ENCODE peak calls at places on chromosomes 6 and 20, in five cellular contexts. I is SJCRH30; A is CD8-positive, alpha-beta T cell; G is AG04449; V is A549. U is an unnamed sample.

GRCh38 chr20:9996944-9997343 is 37.8 kb upstream of the ANKEF1 start:
- DNase-seq in I (no peak), A (no peak), G (no peak), V (no peak), U (no peak)

GRCh38 chr6:17589402-17590116 is 10.5 kb upstream of the FAM8A1 start:
- DNase-seq in I (no peak), A (no peak), G (no peak), V (peak), U (peak)

GRCh38 chr6:159092631-159093030 is 47.8 kb upstream of the TAGAP start:
- DNase-seq in I (no peak), A (no peak), G (no peak), V (no peak), U (no peak)

GRCh38 chr6:46963626-46964025 is 41.9 kb upstream of the ADGRF5 start:
- DNase-seq in I (no peak), A (no peak), G (no peak), V (no peak), U (no peak)

GRCh38 chr6:33419580-33420492 is at the start of gene SYNGAP1:
- DNase-seq in I (no peak), A (no peak), G (no peak), V (no peak), U (no peak)

GRCh38 chr6:3742076-3742425 is 9.5 kb downstream of the PXDC1 start:
- DNase-seq in I (no peak), A (no peak), G (no peak), V (no peak), U (no peak)

GRCh38 chr6:37531026-37531425 is 31.3 kb upstream of the CCDC167 start:
- DNase-seq in I (no peak), A (no peak), G (no peak), V (no peak), U (no peak)

GRCh38 chr6:56540950-56541600 is 101.6 kb downstream of the DST start:
- DNase-seq in I (no peak), A (no peak), G (no peak), V (no peak), U (no peak)

GRCh38 chr20:11676618-11677289 is 240.9 kb upstream of the BTBD3 start:
- DNase-seq in I (peak), A (no peak), G (no peak), V (peak), U (peak)

GRCh38 chr6:47162793-47163192 is 120.7 kb upstream of the ADGRF1 start:
- DNase-seq in I (no peak), A (no peak), G (no peak), V (no peak), U (no peak)

GRCh38 chr20:20491784-20492145 is 123.9 kb downstream of the INSM1 start:
- DNase-seq in I (no peak), A (no peak), G (no peak), V (no peak), U (no peak)

GRCh38 chr6:15510536-15511247 is 152.1 kb downstream of the DTNBP1 start:
- DNase-seq in I (no peak), A (no peak), G (no peak), V (no peak), U (no peak)

GRCh38 chr6:155128971-155129370 is 133.9 kb downstream of the TIAM2 start:
- DNase-seq in I (no peak), A (no peak), G (no peak), V (no peak), U (no peak)

GRCh38 chr6:157487110-157487773 is 106.3 kb downstream of the ZDHHC14 start:
- DNase-seq in I (no peak), A (no peak), G (no peak), V (no peak), U (no peak)

GRCh38 chr20:14142171-14142570 is 146.9 kb downstream of the MACROD2 start:
- DNase-seq in I (peak), A (no peak), G (no peak), V (peak), U (peak)

GRCh38 chr6:161359617-161359945 is 85.7 kb upstream of the AGPAT4 start:
- DNase-seq in I (no peak), A (no peak), G (no peak), V (no peak), U (no peak)

GRCh38 chr6:128421788-128422187 is 98.6 kb downstream of the PTPRK start:
- DNase-seq in I (no peak), A (no peak), G (no peak), V (no peak), U (no peak)

GRCh38 chr20:59740621-59741020 is 136.3 kb downstream of the PHACTR3 start:
- DNase-seq in I (no peak), A (no peak), G (no peak), V (no peak), U (no peak)

GRCh38 chr20:59741073-59741472 is 136.7 kb downstream of the PHACTR3 start:
- DNase-seq in I (no peak), A (no peak), G (no peak), V (no peak), U (no peak)

GRCh38 chr20:59743767-59744485 is 139.6 kb downstream of the PHACTR3 start:
- DNase-seq in I (no peak), A (no peak), G (no peak), V (peak), U (no peak)

GRCh38 chr20:59743308-59743707 is 139.0 kb downstream of the PHACTR3 start:
- DNase-seq in I (no peak), A (no peak), G (no peak), V (no peak), U (no peak)

DNA sequence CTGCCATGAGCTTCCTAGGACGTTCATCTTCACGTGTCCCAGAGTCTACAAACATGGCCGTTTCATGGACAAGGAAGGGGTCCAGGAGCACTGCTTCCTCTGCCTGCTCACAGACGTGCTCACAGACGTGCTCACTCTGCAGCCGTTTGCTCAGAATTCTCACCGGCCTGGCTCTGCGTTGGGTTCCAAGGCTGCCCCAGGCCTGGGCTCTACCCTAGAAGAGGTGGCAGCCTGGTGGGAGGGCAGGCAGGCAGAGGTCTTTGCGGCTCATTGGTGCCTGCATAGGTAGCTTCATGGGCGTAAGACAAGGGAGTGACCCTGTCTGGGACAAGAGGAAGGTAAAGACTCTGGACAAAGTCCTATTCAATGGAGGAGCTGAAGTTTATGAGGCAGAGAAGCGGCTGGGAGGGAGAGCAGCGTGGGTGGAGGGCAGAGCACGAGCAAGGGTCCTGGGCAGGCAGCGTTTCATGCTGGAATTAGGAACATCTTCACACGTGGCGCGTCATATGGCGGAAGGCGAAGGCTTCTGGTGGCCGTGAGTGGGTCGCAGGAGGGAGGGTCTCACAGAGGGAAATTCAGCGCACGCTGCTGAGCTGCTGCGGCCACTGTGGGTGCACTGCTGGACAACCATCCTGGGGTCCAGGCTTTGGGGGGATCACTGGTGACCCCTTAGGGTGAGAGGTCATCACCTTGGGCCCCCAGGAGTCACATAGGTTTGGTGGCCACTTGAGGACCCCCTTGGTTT is 138.2 kb downstream of the PHACTR3 start:
- DNase-seq in I (no peak), A (no peak), G (no peak), V (no peak), U (no peak)
- H3K4me3 ChIP-seq in I (no peak), A (no peak), G (no peak), V (no peak), U (no peak)

DNA sequence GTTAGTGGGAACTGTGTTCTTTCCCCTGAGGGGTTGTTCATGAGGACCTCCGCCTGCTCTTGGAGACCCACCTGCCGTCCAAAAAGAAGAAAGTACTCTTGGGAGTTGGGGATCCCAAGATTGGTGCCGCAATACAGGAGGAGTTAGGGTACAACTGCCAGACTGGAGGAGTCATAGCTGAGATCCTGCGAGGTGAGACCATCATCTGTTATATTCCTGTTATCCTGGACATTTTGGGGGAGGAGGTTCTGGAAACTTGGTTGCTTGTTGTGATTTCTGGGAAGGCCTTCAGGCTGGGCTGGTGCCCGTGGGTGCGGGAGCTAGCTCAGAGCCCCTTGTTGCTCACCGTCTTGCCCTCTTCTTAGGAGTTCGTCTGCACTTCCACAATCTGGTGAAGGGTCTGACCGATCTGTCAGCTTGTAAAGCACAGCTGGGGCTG is 2.0 kb downstream of the NOP56 start:
- DNase-seq in I (no peak), A (no peak), G (no peak), V (no peak), U (no peak)
- H3K4me3 ChIP-seq in I (peak), A (peak), G (peak), V (peak), U (peak)

DNA sequence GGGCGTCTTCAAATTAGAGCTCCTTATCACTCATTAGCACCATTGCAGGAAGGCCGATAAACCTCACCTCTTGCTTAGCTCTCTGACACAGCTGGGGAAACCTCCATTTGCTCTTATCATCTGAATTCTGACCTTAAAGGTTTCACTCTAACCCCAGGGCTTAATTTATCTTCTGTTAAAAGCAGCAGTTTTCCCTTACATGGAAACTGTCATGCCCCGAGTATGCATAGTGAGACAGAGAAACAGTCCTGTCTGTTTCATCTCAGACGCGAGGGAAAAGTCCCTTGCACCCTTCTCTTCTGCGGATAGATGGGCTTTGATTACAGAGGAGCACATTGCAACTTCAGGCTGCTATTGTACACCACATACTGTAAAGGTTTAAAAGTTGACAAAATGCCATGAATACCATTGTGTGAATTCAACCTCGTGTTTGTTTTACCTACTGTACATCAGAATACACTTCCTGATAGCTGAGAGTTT is 191.5 kb upstream of the BMP2 start:
- DNase-seq in I (no peak), A (no peak), G (no peak), V (no peak), U (no peak)
- H3K4me3 ChIP-seq in I (no peak), A (no peak), G (no peak), V (no peak), U (no peak)

GRCh38 chr20:32536861-32537656 is 48.1 kb downstream of the NOL4L start:
- DNase-seq in I (no peak), A (peak), G (no peak), V (no peak), U (no peak)

GRCh38 chr20:32535953-32536823 is 48.9 kb downstream of the NOL4L start:
- DNase-seq in I (peak), A (peak), G (no peak), V (peak), U (no peak)

GRCh38 chr20:32535316-32535952 is 49.7 kb downstream of the NOL4L start:
- DNase-seq in I (no peak), A (no peak), G (no peak), V (no peak), U (no peak)

GRCh38 chr20:32532246-32532645 is 52.9 kb downstream of the NOL4L start:
- DNase-seq in I (no peak), A (no peak), G (no peak), V (no peak), U (no peak)

GRCh38 chr20:32534661-32535240 is 50.4 kb downstream of the NOL4L start:
- DNase-seq in I (no peak), A (no peak), G (no peak), V (no peak), U (no peak)
- H3K4me3 ChIP-seq in I (no peak), A (peak), G (no peak), V (no peak), U (no peak)

GRCh38 chr6:160269122-160269521 is 10.5 kb upstream of the SLC22A2 start:
- DNase-seq in I (no peak), A (no peak), G (no peak), V (no peak), U (no peak)

GRCh38 chr6:160264213-160264612 is 5.6 kb upstream of the SLC22A2 start:
- DNase-seq in I (no peak), A (no peak), G (no peak), V (no peak), U (no peak)

GRCh38 chr6:160263214-160263939 is 4.8 kb upstream of the SLC22A2 start:
- DNase-seq in I (no peak), A (no peak), G (no peak), V (no peak), U (no peak)

GRCh38 chr6:160267102-160267501 is 8.5 kb upstream of the SLC22A2 start:
- DNase-seq in I (no peak), A (no peak), G (no peak), V (no peak), U (no peak)

GRCh38 chr6:160265869-160266476 is 7.4 kb upstream of the SLC22A2 start:
- DNase-seq in I (no peak), A (no peak), G (no peak), V (no peak), U (no peak)
- H3K4me3 ChIP-seq in I (no peak), A (no peak), G (no peak), V (no peak), U (no peak)